ENCODE peak calls at places on chromosomes 4 and X, in five cellular contexts. U, A, Q, H and M are unnamed samples.
A peak's percentile ranks its signal among the peaks of the same experiment; 100 is the strongest.

GRCh38 chrX:136214551-136214950 is 36.6 kb downstream of the MAP7D3 start:
- DNase-seq in U (no peak), A (peak; percentile 71), Q (no peak), H (peak; percentile 90), M (no peak)

GRCh38 chrX:4841216-4841745 is 1127.8 kb upstream of the PRKX start:
- DNase-seq in U (no peak), A (no peak), Q (no peak), H (no peak), M (no peak)

GRCh38 chrX:106619797-106620196 is 8.0 kb downstream of the RADX start:
- DNase-seq in U (no peak), A (no peak), Q (no peak), H (peak; percentile 7), M (peak; percentile 3)

GRCh38 chrX:20118065-20118824 is 1.5 kb upstream of the MAP7D2 start:
- DNase-seq in U (no peak), A (no peak), Q (no peak), H (no peak), M (no peak)

GRCh38 chrX:107662824-107663223 is 34.5 kb downstream of the PRPS1 start:
- DNase-seq in U (no peak), A (no peak), Q (no peak), H (no peak), M (no peak)

GRCh38 chr4:14070289-14070880 is 442.9 kb upstream of the BOD1L1 start:
- DNase-seq in U (no peak), A (no peak), Q (no peak), H (no peak), M (no peak)

GRCh38 chrX:123731258-123731986 is 1.4 kb downstream of the THOC2 start:
- DNase-seq in U (peak; percentile 1), A (no peak), Q (no peak), H (no peak), M (no peak)

GRCh38 chr4:6663596-6664393 is 23.3 kb downstream of the MRFAP1 start:
- DNase-seq in U (no peak), A (no peak), Q (no peak), H (no peak), M (no peak)

GRCh38 chrX:1584237-1585011 is 7.0 kb upstream of the AKAP17A start:
- DNase-seq in U (no peak), A (no peak), Q (no peak), H (no peak), M (no peak)

GRCh38 chrX:118047446-118048186 is 69.0 kb downstream of the KLHL13 start:
- DNase-seq in U (no peak), A (no peak), Q (no peak), H (no peak), M (no peak)

GRCh38 chr4:27861381-27861787 is 1000.7 kb downstream of the STIM2 start:
- DNase-seq in U (no peak), A (peak; percentile 63), Q (peak; percentile 35), H (peak; percentile 1), M (no peak)

GRCh38 chrX:111447298-111447697 is 35.3 kb upstream of the DCX start:
- DNase-seq in U (no peak), A (no peak), Q (peak; percentile 7), H (no peak), M (peak; percentile 20)

GRCh38 chr4:5460106-5460801 is 248.1 kb downstream of the EVC2 start:
- DNase-seq in U (no peak), A (peak; percentile 3), Q (no peak), H (peak; percentile 21), M (peak; percentile 32)

GRCh38 chr4:40621229-40621591 is 8.5 kb downstream of the RBM47 start:
- DNase-seq in U (peak; percentile 48), A (no peak), Q (no peak), H (no peak), M (peak; percentile 23)

GRCh38 chr4:26821677-26822503 is 38.8 kb upstream of the STIM2 start:
- DNase-seq in U (peak; percentile 19), A (no peak), Q (no peak), H (peak; percentile 14), M (peak; percentile 4)

GRCh38 chrX:46770817-46771163 is 11.9 kb upstream of the SLC9A7 start:
- DNase-seq in U (no peak), A (peak; percentile 83), Q (no peak), H (peak; percentile 89), M (no peak)

GRCh38 chr4:92235741-92236140 is 68.0 kb upstream of the GRID2 start:
- DNase-seq in U (no peak), A (no peak), Q (no peak), H (no peak), M (no peak)

GRCh38 chr4:74217365-74217764 is 59.4 kb downstream of the MTHFD2L start:
- DNase-seq in U (no peak), A (peak; percentile 65), Q (no peak), H (peak; percentile 14), M (no peak)

GRCh38 chr4:53676402-53676871 is 85.2 kb upstream of the LNX1 start:
- DNase-seq in U (no peak), A (no peak), Q (no peak), H (peak; percentile 73), M (no peak)

GRCh38 chrX:105475801-105476200 is 255.3 kb upstream of the TEX13A start:
- DNase-seq in U (no peak), A (no peak), Q (no peak), H (no peak), M (no peak)

GRCh38 chr4:160406426-160406825 is 1303.5 kb downstream of the RAPGEF2 start:
- DNase-seq in U (no peak), A (no peak), Q (no peak), H (no peak), M (no peak)

GRCh38 chrX:67582436-67582835 is 38.6 kb downstream of the AR start:
- DNase-seq in U (no peak), A (no peak), Q (no peak), H (no peak), M (no peak)

GRCh38 chr4:101022151-101023024 is 324.9 kb downstream of the PPP3CA start:
- DNase-seq in U (no peak), A (no peak), Q (no peak), H (peak; percentile 12), M (no peak)

GRCh38 chrX:49187028-49187394 is 838 bp upstream of the PRICKLE3 start:
- DNase-seq in U (no peak), A (no peak), Q (no peak), H (no peak), M (no peak)

GRCh38 chr4:48047896-48048295 is 31.3 kb downstream of the NIPAL1 start:
- DNase-seq in U (peak; percentile 51), A (no peak), Q (no peak), H (no peak), M (no peak)

GRCh38 chr4:95209942-95210341 is 338.8 kb downstream of the UNC5C start:
- DNase-seq in U (no peak), A (no peak), Q (no peak), H (no peak), M (no peak)

GRCh38 chr4:95288552-95288951 is 260.2 kb downstream of the UNC5C start:
- DNase-seq in U (no peak), A (no peak), Q (no peak), H (no peak), M (no peak)

GRCh38 chr4:41241919-41242318 is 14.8 kb upstream of the UCHL1 start:
- DNase-seq in U (no peak), A (no peak), Q (no peak), H (no peak), M (no peak)

GRCh38 chr4:125784741-125785140 is 470.0 kb downstream of the FAT4 start:
- DNase-seq in U (no peak), A (no peak), Q (no peak), H (no peak), M (no peak)

GRCh38 chr4:6338951-6339817 is 69.5 kb downstream of the WFS1 start:
- DNase-seq in U (no peak), A (no peak), Q (no peak), H (no peak), M (no peak)

GRCh38 chr4:16686195-16686594 is 212.2 kb downstream of the LDB2 start:
- DNase-seq in U (no peak), A (no peak), Q (no peak), H (peak; percentile 97), M (no peak)